ENCODE peak calls at places on chromosomes 7 and 10, in four cellular contexts. M is uterus, E is BJ, U is foreskin fibroblast. I is an unnamed sample.

GRCh38 chr7:40394382-40394781 is 259.6 kb downstream of the SUGCT start:
- DNase-seq in M (no peak), E (no peak), U (no peak), I (no peak)

GRCh38 chr10:34760606-34761005 is 54.5 kb downstream of the PARD3 start:
- DNase-seq in M (no peak), E (no peak), U (no peak), I (no peak)

GRCh38 chr7:156949541-156950380 is at the start of gene NOM1:
- DNase-seq in M (peak), E (no peak), U (peak), I (no peak)

GRCh38 chr7:41107330-41107937 is 595.5 kb downstream of the INHBA start:
- DNase-seq in M (peak), E (no peak), U (no peak), I (peak)

GRCh38 chr10:96695366-96695765 is 24.9 kb downstream of the PIK3AP1 start:
- DNase-seq in M (no peak), E (no peak), U (no peak), I (no peak)

GRCh38 chr7:118289476-118289875 is 65.0 kb downstream of the ANKRD7 start:
- DNase-seq in M (no peak), E (no peak), U (no peak), I (no peak)

GRCh38 chr7:13336227-13336626 is 648.8 kb downstream of the ARL4A start:
- DNase-seq in M (no peak), E (peak), U (no peak), I (no peak)

GRCh38 chr7:99362801-99363200 is 11.7 kb upstream of the ARPC1B start:
- DNase-seq in M (no peak), E (peak), U (peak), I (peak)

GRCh38 chr10:63173468-63174227 is 40.5 kb downstream of the NRBF2 start:
- DNase-seq in M (no peak), E (no peak), U (no peak), I (no peak)

GRCh38 chr10:91220954-91221696 is 662 bp downstream of the PCGF5 start:
- DNase-seq in M (peak), E (no peak), U (no peak), I (no peak)

GRCh38 chr7:78326189-78326588 is 527.6 kb downstream of the PHTF2 start:
- DNase-seq in M (no peak), E (peak), U (peak), I (peak)

GRCh38 chr7:55018361-55019328 is at the start of gene EGFR:
- DNase-seq in M (peak), E (peak), U (peak), I (no peak)

GRCh38 chr7:88338521-88338920 is 31.8 kb upstream of the STEAP4 start:
- DNase-seq in M (no peak), E (no peak), U (no peak), I (no peak)

GRCh38 chr7:4951903-4952636 is 6.9 kb downstream of the MMD2 start:
- DNase-seq in M (no peak), E (no peak), U (no peak), I (no peak)

GRCh38 chr7:115789901-115790300 is 240.7 kb downstream of the TFEC start:
- DNase-seq in M (no peak), E (no peak), U (no peak), I (no peak)

GRCh38 chr10:6583447-6583846 is 3.4 kb upstream of the PRKCQ start:
- DNase-seq in M (no peak), E (no peak), U (no peak), I (no peak)

GRCh38 chr10:50807851-50808776 is 68.4 kb downstream of the ASAH2B start:
- DNase-seq in M (no peak), E (peak), U (peak), I (no peak)

GRCh38 chr10:103512591-103513382 is 19.3 kb downstream of the NEURL1 start:
- DNase-seq in M (no peak), E (no peak), U (no peak), I (no peak)

GRCh38 chr10:13788701-13789447 is 202.1 kb downstream of the PRPF18 start:
- DNase-seq in M (peak), E (no peak), U (peak), I (no peak)

GRCh38 chr10:96724621-96725020 is 4.3 kb upstream of the PIK3AP1 start:
- DNase-seq in M (no peak), E (no peak), U (no peak), I (no peak)

GRCh38 chr7:17384400-17384799 is 85.9 kb downstream of the AHR start:
- DNase-seq in M (no peak), E (no peak), U (no peak), I (no peak)

GRCh38 chr10:122143238-122143841 is 127.8 kb upstream of the BTBD16 start:
- DNase-seq in M (no peak), E (no peak), U (no peak), I (no peak)

GRCh38 chr7:1424041-1424440 is 35.2 kb downstream of the MICALL2 start:
- DNase-seq in M (no peak), E (no peak), U (no peak), I (no peak)

GRCh38 chr10:114022292-114022691 is 21.4 kb upstream of the ADRB1 start:
- DNase-seq in M (peak), E (no peak), U (no peak), I (no peak)

GRCh38 chr10:99484626-99485581 is 47.8 kb upstream of the NKX2-3 start:
- DNase-seq in M (no peak), E (no peak), U (no peak), I (no peak)

GRCh38 chr10:47095848-47096612 is 184.8 kb downstream of the PTPN20 start:
- DNase-seq in M (no peak), E (no peak), U (no peak), I (no peak)

GRCh38 chr10:484925-485661 is 204.4 kb downstream of the DIP2C start:
- DNase-seq in M (no peak), E (no peak), U (no peak), I (no peak)

GRCh38 chr7:26898917-26899316 is 34.5 kb upstream of the SKAP2 start:
- DNase-seq in M (no peak), E (no peak), U (no peak), I (no peak)

GRCh38 chr10:130512936-130513335 is 376.7 kb downstream of the GLRX3 start:
- DNase-seq in M (no peak), E (no peak), U (no peak), I (no peak)

GRCh38 chr10:75803816-75804576 is 372.6 kb downstream of the LRMDA start:
- DNase-seq in M (no peak), E (no peak), U (no peak), I (no peak)

GRCh38 chr7:55534262-55534915 is 37.9 kb downstream of the VOPP1 start:
- DNase-seq in M (no peak), E (peak), U (peak), I (no peak)

GRCh38 chr10:77970869-77971803 is 44.6 kb upstream of the DLG5 start:
- DNase-seq in M (peak), E (peak), U (peak), I (peak)

GRCh38 chr7:46301677-46302076 is 380.6 kb upstream of the IGFBP3 start:
- DNase-seq in M (no peak), E (no peak), U (peak), I (no peak)

DNA sequence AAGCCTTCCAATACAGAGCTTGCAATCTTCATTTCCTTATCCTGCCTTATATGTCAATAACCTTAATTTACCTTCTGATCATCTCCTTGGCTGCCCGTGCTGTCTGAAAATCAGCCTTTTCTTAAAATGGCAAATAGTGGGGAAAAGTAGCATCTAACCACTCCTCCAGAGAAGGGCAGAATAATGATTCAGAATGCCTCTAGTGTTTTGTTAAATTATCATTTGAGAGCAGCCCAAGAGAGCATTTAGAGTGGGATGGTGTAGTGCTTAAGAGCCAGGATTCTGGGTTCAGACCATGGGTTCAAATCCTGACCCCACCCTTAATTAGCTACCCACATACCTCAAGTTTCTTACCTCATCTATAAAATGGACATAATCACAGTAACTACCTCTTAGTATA is 4.6 kb upstream of the TMEM139 start:
- DNase-seq in M (no peak), E (no peak), U (no peak), I (no peak)
- H3K4me3 ChIP-seq in M (no peak), E (no peak), U (no peak), I (no peak)

GRCh38 chr7:37510043-37510634 is 61.5 kb upstream of the ELMO1 start:
- DNase-seq in M (no peak), E (no peak), U (no peak), I (no peak)
- H3K4me3 ChIP-seq in M (no peak), E (no peak), U (no peak), I (no peak)

DNA sequence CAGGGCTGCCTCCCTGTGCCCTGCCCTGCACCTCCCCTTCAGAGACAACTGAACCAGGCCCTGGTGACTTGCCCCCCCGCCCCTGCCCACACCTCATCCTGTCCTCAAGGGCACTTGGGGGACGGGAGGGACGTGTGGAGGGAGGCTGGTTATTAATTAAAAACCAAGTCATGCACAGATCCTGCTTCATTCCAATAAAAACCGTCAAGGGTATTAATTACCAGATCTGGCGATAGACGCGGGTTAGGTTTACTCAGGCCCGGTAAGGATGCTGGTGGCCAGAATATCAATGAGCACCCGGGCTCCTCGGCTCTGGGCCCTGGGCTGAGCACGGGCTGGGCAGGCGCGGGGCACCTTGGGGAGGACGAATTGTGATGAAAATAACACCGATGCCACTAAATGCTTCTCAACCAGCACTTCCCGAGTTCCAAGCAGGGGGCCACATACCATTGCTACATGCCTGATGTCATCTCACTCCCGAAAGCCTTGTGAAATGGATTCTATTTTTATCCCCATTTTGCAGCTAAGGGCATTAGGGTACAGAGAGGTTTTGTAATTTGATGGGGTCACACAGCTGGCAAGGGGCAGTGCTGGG is 24.5 kb upstream of the GTF2IRD1 start:
- DNase-seq in M (no peak), E (no peak), U (peak), I (no peak)
- H3K4me3 ChIP-seq in M (no peak), E (no peak), U (no peak), I (no peak)

GRCh38 chr7:73423519-73424485 is 9.8 kb upstream of the FZD9 start:
- DNase-seq in M (no peak), E (no peak), U (no peak), I (no peak)
- H3K4me3 ChIP-seq in M (peak), E (no peak), U (no peak), I (no peak)

GRCh38 chr10:60347270-60347669 is 42.4 kb downstream of the ANK3 start:
- DNase-seq in M (no peak), E (no peak), U (no peak), I (no peak)
- H3K4me3 ChIP-seq in M (no peak), E (no peak), U (no peak), I (no peak)

DNA sequence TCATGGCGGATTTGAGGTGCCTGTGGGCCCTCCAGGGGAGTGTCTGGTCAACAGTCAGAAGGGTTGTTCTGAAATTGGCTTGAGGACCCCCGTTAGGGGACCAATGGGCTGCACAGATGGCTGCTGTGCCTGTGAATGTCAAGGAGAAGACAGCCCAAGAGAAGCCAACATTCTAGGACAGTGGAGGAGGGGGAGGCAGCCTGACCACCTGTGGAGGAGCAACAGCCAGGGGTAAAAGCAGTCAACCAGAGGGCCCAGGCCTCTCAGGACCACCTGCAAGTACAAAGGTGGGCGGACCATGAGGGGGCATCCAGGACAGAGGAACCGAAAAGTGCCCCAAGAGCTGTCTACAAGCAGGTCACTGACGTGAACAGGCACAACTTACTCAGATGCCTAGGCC is 76.6 kb downstream of the VSTM4 start:
- DNase-seq in M (no peak), E (no peak), U (no peak), I (no peak)
- H3K4me3 ChIP-seq in M (no peak), E (no peak), U (no peak), I (no peak)

GRCh38 chr10:132543916-132544743 is 6.5 kb downstream of the INPP5A start:
- DNase-seq in M (no peak), E (no peak), U (no peak), I (no peak)
- H3K4me3 ChIP-seq in M (peak), E (no peak), U (no peak), I (no peak)

GRCh38 chr7:262251-262572 is 27.8 kb upstream of the FOXL3 start:
- DNase-seq in M (no peak), E (no peak), U (no peak), I (no peak)
- H3K4me3 ChIP-seq in M (no peak), E (no peak), U (no peak), I (no peak)

I was measured in HFF-Myc.